ENCODE peak calls at places on chromosomes 7 and 10, in seven cellular contexts. L is hypothalamus, V is iris pigment epithelial cell, A is SW 1271, O is immature natural killer cell, R is GOT3, C is aorta. Y is an unnamed sample.

GRCh38 chr7:114539575-114539974 is 125.0 kb downstream of the FOXP2 start:
- DNase-seq in L (no peak), V (peak; percentile 21), A (no peak), O (no peak), R (no peak), C (no peak), Y (peak; percentile 2)

GRCh38 chr7:50353894-50354595 is 49.5 kb downstream of the IKZF1 start:
- DNase-seq in L (no peak), V (no peak), A (no peak), O (no peak), R (no peak), C (no peak), Y (no peak)

GRCh38 chr10:46096909-46097575 is 51.0 kb upstream of the MSMB start:
- DNase-seq in L (no peak), V (no peak), A (no peak), O (no peak), R (no peak), C (no peak), Y (no peak)

GRCh38 chr7:142711722-142712616 is 37.3 kb upstream of the PRSS1 start:
- DNase-seq in L (no peak), V (peak; percentile 30), A (no peak), O (peak; percentile 67), R (no peak), C (no peak), Y (peak; percentile 21)

GRCh38 chr7:27236053-27236410 is 6.6 kb upstream of the EVX1 start:
- DNase-seq in L (no peak), V (no peak), A (no peak), O (no peak), R (no peak), C (no peak), Y (no peak)

GRCh38 chr7:2109251-2109935 is 123.4 kb downstream of the MAD1L1 start:
- DNase-seq in L (no peak), V (no peak), A (no peak), O (no peak), R (no peak), C (no peak), Y (no peak)

GRCh38 chr10:72126184-72126871 is 38.0 kb upstream of the SPOCK2 start:
- DNase-seq in L (no peak), V (peak; percentile 69), A (no peak), O (peak; percentile 19), R (no peak), C (no peak), Y (peak; percentile 14)

GRCh38 chr10:49054753-49055152 is 60.6 kb downstream of the VSTM4 start:
- DNase-seq in L (no peak), V (no peak), A (no peak), O (no peak), R (no peak), C (no peak), Y (no peak)

GRCh38 chr10:98030093-98030821 is at the start of gene CRTAC1:
- DNase-seq in L (peak; percentile 25), V (peak; percentile 15), A (no peak), O (no peak), R (no peak), C (peak; percentile 61), Y (no peak)

GRCh38 chr7:39622609-39623311 is 612 bp upstream of the RALA start:
- DNase-seq in L (no peak), V (no peak), A (no peak), O (no peak), R (no peak), C (no peak), Y (no peak)

GRCh38 chr7:28575241-28575643 is 162.9 kb downstream of the CREB5 start:
- DNase-seq in L (no peak), V (no peak), A (no peak), O (no peak), R (no peak), C (no peak), Y (no peak)

GRCh38 chr10:70425096-70425495 is 16.4 kb downstream of the NODAL start:
- DNase-seq in L (no peak), V (no peak), A (no peak), O (no peak), R (no peak), C (no peak), Y (no peak)

GRCh38 chr7:24469118-24469517 is 104.1 kb upstream of the PALS2 start:
- DNase-seq in L (no peak), V (no peak), A (no peak), O (no peak), R (no peak), C (no peak), Y (peak; percentile 1)

GRCh38 chr7:96591159-96591899 is 118.3 kb downstream of the SEM1 start:
- DNase-seq in L (no peak), V (no peak), A (no peak), O (no peak), R (no peak), C (no peak), Y (no peak)

GRCh38 chr7:47392241-47392759 is 189.6 kb downstream of the TNS3 start:
- DNase-seq in L (no peak), V (peak; percentile 69), A (no peak), O (no peak), R (no peak), C (peak; percentile 84), Y (no peak)

GRCh38 chr7:131157530-131158243 is 170.0 kb upstream of the MKLN1 start:
- DNase-seq in L (no peak), V (peak; percentile 91), A (no peak), O (no peak), R (no peak), C (no peak), Y (no peak)

GRCh38 chr10:132592790-132593788 is 55.5 kb downstream of the INPP5A start:
- DNase-seq in L (no peak), V (peak; percentile 55), A (no peak), O (peak; percentile 62), R (no peak), C (no peak), Y (no peak)

GRCh38 chr7:6015917-6016652 is 7.0 kb downstream of the AIMP2 start:
- DNase-seq in L (peak; percentile 18), V (peak; percentile 93), A (no peak), O (no peak), R (peak; percentile 75), C (peak; percentile 62), Y (no peak)

GRCh38 chr10:114347791-114348190 is 56.5 kb downstream of the AFAP1L2 start:
- DNase-seq in L (no peak), V (no peak), A (no peak), O (no peak), R (no peak), C (no peak), Y (peak; percentile 10)

GRCh38 chr10:49446031-49446430 is 50.1 kb upstream of the DRGX start:
- DNase-seq in L (no peak), V (peak; percentile 42), A (no peak), O (no peak), R (no peak), C (no peak), Y (no peak)

GRCh38 chr10:21195149-21195731 is 298.1 kb upstream of the NEBL start:
- DNase-seq in L (no peak), V (peak; percentile 54), A (no peak), O (no peak), R (no peak), C (no peak), Y (no peak)

GRCh38 chr7:95690367-95690947 is 81.9 kb upstream of the DYNC1I1 start:
- DNase-seq in L (no peak), V (peak; percentile 45), A (no peak), O (peak; percentile 43), R (no peak), C (no peak), Y (no peak)

GRCh38 chr10:70761031-70761601 is 24.1 kb downstream of the TBATA start:
- DNase-seq in L (no peak), V (peak; percentile 20), A (no peak), O (no peak), R (no peak), C (no peak), Y (no peak)

Y was measured in HL-60.